ENCODE peak calls at places on chromosomes 11 and 22, in ten cellular contexts. D is thoracic aorta; L is T follicular helper cell; I is GM13976; S is fibroblast of lung; O is stimulated activated CD4-positive, alpha-beta T cell treated with anti-CD3 and anti-CD28 coated beads, Interleukin-2, amount 100 ng/mL, for 48 hours; Q is H1; N is HCT116; G is effector memory CD8-positive, alpha-beta T cell; K is naive thymus-derived CD8-positive, alpha-beta T cell. M is an unnamed sample.

GRCh38 chr22:30326704-30327362 is at the start of gene TBC1D10A:
- DNase-seq in D (peak), L (peak), I (peak), S (peak), O (peak), Q (peak), N (peak), G (peak), K (peak), M (peak)

GRCh38 chr11:9759519-9760179 is 95.8 kb downstream of the SWAP70 start:
- DNase-seq in D (peak), L (peak), I (peak), S (peak), O (peak), Q (no peak), N (peak), G (peak), K (peak), M (no peak)

GRCh38 chr11:77299528-77299993 is 1.9 kb downstream of the GDPD4 start:
- DNase-seq in D (no peak), L (no peak), I (no peak), S (no peak), O (no peak), Q (no peak), N (peak), G (no peak), K (no peak), M (no peak)

GRCh38 chr11:67266424-67267187 is at the start of gene GRK2:
- DNase-seq in D (no peak), L (peak), I (peak), S (no peak), O (no peak), Q (no peak), N (no peak), G (peak), K (peak), M (no peak)

GRCh38 chr22:33329398-33329797 is 271.2 kb upstream of the SYN3 start:
- DNase-seq in D (no peak), L (no peak), I (no peak), S (no peak), O (no peak), Q (no peak), N (no peak), G (no peak), K (no peak), M (no peak)

GRCh38 chr11:92830382-92831148 is 138.9 kb upstream of the MTNR1B start:
- DNase-seq in D (no peak), L (no peak), I (no peak), S (no peak), O (no peak), Q (no peak), N (no peak), G (no peak), K (no peak), M (no peak)

GRCh38 chr22:45911601-45912271 is 65.2 kb downstream of the WNT7B start:
- DNase-seq in D (no peak), L (no peak), I (no peak), S (peak), O (no peak), Q (no peak), N (no peak), G (no peak), K (no peak), M (no peak)

GRCh38 chr11:41116970-41117369 is 342.5 kb downstream of the LRRC4C start:
- DNase-seq in D (no peak), L (no peak), I (no peak), S (no peak), O (no peak), Q (peak), N (no peak), G (no peak), K (no peak), M (no peak)

GRCh38 chr11:12506502-12506921 is 129.1 kb downstream of the PARVA start:
- DNase-seq in D (no peak), L (no peak), I (no peak), S (peak), O (no peak), Q (no peak), N (no peak), G (no peak), K (no peak), M (no peak)

M was measured in anterior cingulate cortex.